ENCODE peak calls at places on chromosomes 13 and 19, in nine cellular contexts. I is AG04450, G is A673, L is breast epithelium, R is heart right ventricle, M is right lobe of liver, E is endodermal cell, D is suprapubic skin, Y is tibial artery. J is an unnamed sample.
A peak's percentile ranks its signal among the peaks of the same experiment; 100 is the strongest.

GRCh38 chr13:106633321-106633720 is 65.4 kb upstream of the ARGLU1 start:
- DNase-seq in M (no peak), E (no peak), Y (no peak), L (no peak), G (peak; percentile 75), D (no peak), I (no peak), R (no peak), J (no peak)

GRCh38 chr19:7340959-7341837 is 7.5 kb upstream of the ARHGEF18 start:
- DNase-seq in M (peak; percentile 75), R (peak; percentile 86), G (peak; percentile 89), I (peak; percentile 51), L (peak; percentile 73), D (peak; percentile 89), Y (peak; percentile 74), E (peak; percentile 98), J (peak; percentile 94)

GRCh38 chr13:41780736-41781708 is 179.9 kb downstream of the VWA8 start:
- DNase-seq in E (no peak), Y (no peak), R (no peak), I (peak; percentile 55), M (no peak), D (no peak), G (peak; percentile 37), L (no peak), J (no peak)

GRCh38 chr13:98514268-98514667 is 62.6 kb downstream of the STK24 start:
- DNase-seq in E (no peak), G (no peak), L (no peak), R (no peak), I (no peak), Y (no peak), M (no peak), D (no peak), J (no peak)

GRCh38 chr13:83825676-83826075 is 56.6 kb downstream of the SLITRK1 start:
- DNase-seq in D (no peak), Y (no peak), M (no peak), G (peak; percentile 68), I (no peak), R (no peak), L (no peak), E (no peak), J (no peak)

GRCh38 chr13:26656919-26657318 is 99.4 kb downstream of the WASF3 start:
- DNase-seq in D (no peak), R (no peak), I (peak; percentile 68), L (no peak), Y (no peak), M (no peak), G (peak; percentile 22), E (no peak), J (no peak)

GRCh38 chr13:35714096-35714495 is 237.6 kb upstream of the MAB21L1 start:
- DNase-seq in I (no peak), R (no peak), Y (no peak), M (no peak), L (no peak), E (no peak), D (no peak), G (no peak), J (no peak)

GRCh38 chr13:107258599-107259187 is 690.8 kb upstream of the ARGLU1 start:
- DNase-seq in D (no peak), R (no peak), L (no peak), I (peak; percentile 78), E (no peak), M (no peak), G (no peak), Y (no peak), J (no peak)

GRCh38 chr19:5804516-5805464 is at the start of gene NRTN:
- DNase-seq in D (no peak), M (no peak), L (no peak), E (peak; percentile 84), I (no peak), R (no peak), G (peak; percentile 61), Y (no peak), J (peak; percentile 77)

GRCh38 chr13:94174009-94174408 is 305.5 kb downstream of the DCT start:
- DNase-seq in E (no peak), D (no peak), R (no peak), L (no peak), M (no peak), I (no peak), Y (no peak), G (no peak), J (no peak)

GRCh38 chr19:17332677-17333581 is 1.7 kb downstream of the ANO8 start:
- DNase-seq in L (no peak), E (peak; percentile 87), G (peak; percentile 86), M (peak; percentile 44), I (no peak), R (no peak), D (no peak), Y (no peak), J (no peak)

GRCh38 chr13:30847697-30848307 is 58.3 kb upstream of the MEDAG start:
- DNase-seq in L (no peak), M (no peak), Y (peak; percentile 71), G (peak; percentile 95), E (no peak), I (peak; percentile 93), D (no peak), R (no peak), J (no peak)

GRCh38 chr13:97266734-97267417 is 44.7 kb downstream of the MBNL2 start:
- DNase-seq in I (no peak), Y (no peak), R (no peak), M (no peak), E (peak; percentile 64), G (peak; percentile 53), D (no peak), L (no peak), J (no peak)

GRCh38 chr13:111122056-111122455 is 6.9 kb downstream of the ARHGEF7 start:
- DNase-seq in Y (no peak), D (no peak), E (no peak), G (no peak), I (peak; percentile 50), R (no peak), L (no peak), M (no peak), J (no peak)

GRCh38 chr19:3979289-3979673 is 6.0 kb downstream of the EEF2 start:
- DNase-seq in D (no peak), Y (no peak), R (no peak), G (no peak), E (no peak), I (no peak), L (no peak), M (peak; percentile 50), J (no peak)

GRCh38 chr19:36221474-36221873 is 6.6 kb downstream of the ZNF146 start:
- DNase-seq in M (no peak), E (no peak), D (no peak), I (no peak), R (no peak), Y (no peak), L (no peak), G (no peak), J (no peak)

GRCh38 chr13:48586591-48587103 is 53.8 kb upstream of the RCBTB2 start:
- DNase-seq in D (no peak), L (no peak), M (no peak), E (no peak), I (no peak), R (peak; percentile 51), G (no peak), Y (peak; percentile 31), J (no peak)

GRCh38 chr13:112877976-112878955 is 90.7 kb upstream of the MCF2L start:
- DNase-seq in E (peak; percentile 45), I (no peak), Y (no peak), R (peak; percentile 5), M (no peak), G (no peak), D (no peak), L (no peak), J (no peak)

DNA sequence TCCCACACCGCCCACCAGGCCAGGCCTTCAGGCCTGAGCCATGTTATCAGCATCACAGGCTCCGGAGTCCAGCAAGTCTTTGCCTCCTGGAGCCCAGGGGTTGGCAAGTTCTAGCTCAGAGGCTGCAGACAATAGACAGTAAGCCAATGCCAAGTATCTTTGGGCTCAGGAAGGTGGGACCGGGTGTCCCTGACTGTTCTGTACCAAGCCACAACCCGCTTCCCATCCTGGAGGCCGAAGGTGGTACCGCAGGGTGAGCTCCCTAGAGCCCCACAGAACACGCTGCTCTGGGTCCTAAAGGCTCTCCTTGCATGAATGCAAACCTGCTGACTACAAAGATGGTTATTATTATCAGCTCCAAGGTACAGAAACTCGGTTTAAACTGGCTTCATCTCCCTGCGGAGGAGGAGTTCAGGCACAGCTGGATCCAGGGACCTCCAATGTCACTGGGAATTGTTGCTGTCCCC is 5.5 kb upstream of the FSTL3 start:
- DNase-seq in D (no peak), I (no peak), E (peak; percentile 82), M (no peak), R (no peak), L (no peak), Y (no peak), G (no peak), J (no peak)
- TF ChIP-seq CTCF in D (no peak), I (peak; percentile 9), E (peak; percentile 59), M (no peak), R (no peak), L (no peak), Y (no peak), G (no peak), J (no peak)

GRCh38 chr19:11860721-11861120 is 12.2 kb downstream of the ZNF439 start:
- DNase-seq in G (no peak), M (no peak), D (no peak), Y (no peak), I (no peak), R (no peak), L (no peak), E (no peak), J (no peak)
- H3K9me3 ChIP-seq in G (no peaks in the 10 kb centered on the region), M (no peaks in the 10 kb centered on the region), D (no peaks in the 10 kb centered on the region), Y (peaks cover 92% of the 10 kb centered on the region), I (peaks cover 45% of the 10 kb centered on the region), R (peaks cover 88% of the 10 kb centered on the region), L (peaks cover 74% of the 10 kb centered on the region), E (no peaks in the 10 kb centered on the region), J (peaks cover 11% of the 10 kb centered on the region)

GRCh38 chr13:51230473-51231105 is 8.4 kb downstream of the FAM124A start:
- DNase-seq in I (no peak), E (peak; percentile 58), M (peak; percentile 61), R (peak; percentile 43), G (peak; percentile 44), D (no peak), Y (peak; percentile 62), L (no peak), J (no peak)
- H3K4me3 ChIP-seq in I (no peak overlapping the region), E (peak overlapping the region; percentile 48), M (no peak overlapping the region), R (peak overlapping the region; percentile 9), G (peak overlapping the region; percentile 11), D (peak overlapping the region; percentile 21), Y (peak overlapping the region; percentile 35), L (peak overlapping the region; percentile 48), J (peak overlapping the region; percentile 24)

DNA sequence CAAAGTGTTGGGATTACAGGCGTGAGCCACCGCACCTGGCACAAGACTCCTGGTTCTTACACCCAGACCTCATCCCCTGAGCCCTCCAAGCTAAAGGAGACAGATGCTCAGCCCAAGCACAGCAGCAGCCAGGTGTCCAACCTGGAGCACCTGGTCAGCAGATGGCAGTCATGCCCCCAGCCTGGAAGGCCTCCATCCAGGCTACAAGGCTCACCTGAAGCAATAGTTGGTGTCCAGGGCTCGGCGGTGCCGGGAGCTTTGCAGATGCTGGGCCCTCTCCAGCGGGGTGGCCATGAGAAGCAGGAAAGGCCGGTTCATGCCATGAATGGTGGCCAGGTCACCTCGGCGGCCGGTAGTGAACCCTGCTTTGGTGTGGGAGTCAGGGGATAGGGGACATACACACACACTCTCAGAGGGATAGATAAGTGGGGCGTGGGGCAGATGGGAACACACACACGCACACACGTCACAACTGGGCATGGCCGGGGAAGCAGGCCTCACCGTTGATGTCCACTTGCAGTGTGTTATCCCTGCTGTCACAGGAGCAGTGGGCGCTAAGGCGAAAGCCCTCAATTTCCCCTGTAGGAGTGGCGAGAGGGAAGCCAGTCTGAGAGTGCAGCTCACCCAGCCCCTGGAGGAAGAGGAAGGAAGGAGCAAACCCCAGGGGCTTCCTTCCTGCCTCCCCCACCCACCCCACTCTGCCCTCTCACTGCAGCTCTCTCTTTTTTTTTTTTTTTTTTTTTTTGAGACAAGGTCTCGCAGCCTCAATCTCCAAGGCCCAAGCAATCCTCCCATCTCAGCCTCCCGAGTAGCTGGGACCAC is 11.8 kb downstream of the TGFB1 start:
- DNase-seq in D (no peak), Y (no peak), M (peak; percentile 50), R (no peak), L (no peak), E (peak; percentile 72), I (no peak), G (no peak), J (no peak)
- TF ChIP-seq CTCF in D (no peak), Y (no peak), M (no peak), R (no peak), L (no peak), E (peak; percentile 60), I (no peak), G (no peak), J (peak; percentile 14)

J was measured in Peyer's patch.